ENCODE peak calls at places on chromosomes 6 and 20, in nine cellular contexts. One of them, this sample, is unnamed.

GRCh38 chr6:75151013-75151412 is 54.8 kb downstream of the COL12A1 start:
- DNase-seq in AG09309: no peak
- DNase-seq in effector memory CD4-positive, alpha-beta T cell: no peak
- DNase-seq in SK-N-SH: no peak
- DNase-seq in PC-3: peak
- DNase-seq in LNCaP clone FGC: no peak
- DNase-seq in AG04450: no peak
- DNase-seq in IMR-90: peak
- DNase-seq in kidney: no peak
- DNase-seq in this sample: no peak

GRCh38 chr6:11426571-11426970 is 111.0 kb upstream of the TMEM170B start:
- DNase-seq in kidney: no peak
- DNase-seq in PC-3: no peak
- DNase-seq in LNCaP clone FGC: no peak
- DNase-seq in IMR-90: no peak
- DNase-seq in effector memory CD4-positive, alpha-beta T cell: no peak
- DNase-seq in AG09309: no peak
- DNase-seq in SK-N-SH: no peak
- DNase-seq in AG04450: no peak
- DNase-seq in this sample: no peak

GRCh38 chr20:13302647-13303425 is 81.8 kb downstream of the ISM1 start:
- DNase-seq in IMR-90: no peak
- DNase-seq in SK-N-SH: peak
- DNase-seq in effector memory CD4-positive, alpha-beta T cell: no peak
- DNase-seq in AG04450: no peak
- DNase-seq in AG09309: no peak
- DNase-seq in LNCaP clone FGC: no peak
- DNase-seq in PC-3: peak
- DNase-seq in kidney: no peak
- DNase-seq in this sample: peak

GRCh38 chr6:31740397-31741223 is 805 bp downstream of the MSH5 start:
- DNase-seq in AG04450: no peak
- DNase-seq in AG09309: no peak
- DNase-seq in PC-3: no peak
- DNase-seq in effector memory CD4-positive, alpha-beta T cell: no peak
- DNase-seq in kidney: no peak
- DNase-seq in IMR-90: no peak
- DNase-seq in LNCaP clone FGC: no peak
- DNase-seq in SK-N-SH: no peak
- DNase-seq in this sample: no peak

GRCh38 chr6:148972481-148972880 is 225.7 kb downstream of the UST start:
- DNase-seq in AG04450: no peak
- DNase-seq in LNCaP clone FGC: no peak
- DNase-seq in kidney: peak
- DNase-seq in SK-N-SH: no peak
- DNase-seq in effector memory CD4-positive, alpha-beta T cell: peak
- DNase-seq in IMR-90: no peak
- DNase-seq in PC-3: peak
- DNase-seq in AG09309: no peak
- DNase-seq in this sample: peak

GRCh38 chr20:20713244-20713765 is 861 bp upstream of the RALGAPA2 start:
- DNase-seq in AG09309: no peak
- DNase-seq in AG04450: no peak
- DNase-seq in SK-N-SH: peak
- DNase-seq in PC-3: no peak
- DNase-seq in LNCaP clone FGC: no peak
- DNase-seq in IMR-90: no peak
- DNase-seq in kidney: peak
- DNase-seq in effector memory CD4-positive, alpha-beta T cell: no peak
- DNase-seq in this sample: peak

GRCh38 chr6:1838604-1839003 is 228.9 kb downstream of the FOXC1 start:
- DNase-seq in AG09309: no peak
- DNase-seq in effector memory CD4-positive, alpha-beta T cell: no peak
- DNase-seq in SK-N-SH: no peak
- DNase-seq in kidney: no peak
- DNase-seq in IMR-90: peak
- DNase-seq in PC-3: peak
- DNase-seq in AG04450: no peak
- DNase-seq in LNCaP clone FGC: peak
- DNase-seq in this sample: no peak

GRCh38 chr20:38855356-38855755 is 49.9 kb downstream of the PPP1R16B start:
- DNase-seq in AG04450: no peak
- DNase-seq in SK-N-SH: no peak
- DNase-seq in effector memory CD4-positive, alpha-beta T cell: no peak
- DNase-seq in LNCaP clone FGC: no peak
- DNase-seq in IMR-90: peak
- DNase-seq in AG09309: peak
- DNase-seq in kidney: no peak
- DNase-seq in PC-3: no peak
- DNase-seq in this sample: peak

GRCh38 chr6:126027601-126028000 is 41.3 kb downstream of the TRMT11 start:
- DNase-seq in kidney: no peak
- DNase-seq in effector memory CD4-positive, alpha-beta T cell: no peak
- DNase-seq in IMR-90: peak
- DNase-seq in SK-N-SH: no peak
- DNase-seq in AG04450: no peak
- DNase-seq in PC-3: peak
- DNase-seq in LNCaP clone FGC: no peak
- DNase-seq in AG09309: no peak
- DNase-seq in this sample: no peak

GRCh38 chr6:116100419-116101297 is at the start of gene NT5DC1:
- DNase-seq in IMR-90: peak
- DNase-seq in AG09309: no peak
- DNase-seq in AG04450: no peak
- DNase-seq in PC-3: peak
- DNase-seq in SK-N-SH: peak
- DNase-seq in LNCaP clone FGC: no peak
- DNase-seq in kidney: peak
- DNase-seq in effector memory CD4-positive, alpha-beta T cell: peak
- DNase-seq in this sample: peak

GRCh38 chr6:78810698-78811097 is 56.7 kb upstream of the IRAK1BP1 start:
- DNase-seq in SK-N-SH: no peak
- DNase-seq in AG09309: peak
- DNase-seq in PC-3: peak
- DNase-seq in effector memory CD4-positive, alpha-beta T cell: no peak
- DNase-seq in IMR-90: peak
- DNase-seq in LNCaP clone FGC: peak
- DNase-seq in kidney: no peak
- DNase-seq in AG04450: no peak
- DNase-seq in this sample: no peak

GRCh38 chr6:33898771-33899170 is 95.0 kb upstream of the MLN start:
- DNase-seq in IMR-90: no peak
- DNase-seq in PC-3: no peak
- DNase-seq in kidney: peak
- DNase-seq in AG04450: no peak
- DNase-seq in effector memory CD4-positive, alpha-beta T cell: no peak
- DNase-seq in SK-N-SH: no peak
- DNase-seq in LNCaP clone FGC: no peak
- DNase-seq in AG09309: no peak
- DNase-seq in this sample: no peak

GRCh38 chr20:50304501-50304856 is 113.8 kb downstream of the CEBPB start:
- DNase-seq in AG09309: no peak
- DNase-seq in PC-3: no peak
- DNase-seq in SK-N-SH: peak
- DNase-seq in AG04450: no peak
- DNase-seq in effector memory CD4-positive, alpha-beta T cell: no peak
- DNase-seq in kidney: peak
- DNase-seq in LNCaP clone FGC: no peak
- DNase-seq in IMR-90: peak
- DNase-seq in this sample: no peak

GRCh38 chr6:111691345-111692225 is 85.9 kb upstream of the TRAF3IP2 start:
- DNase-seq in LNCaP clone FGC: no peak
- DNase-seq in kidney: no peak
- DNase-seq in IMR-90: no peak
- DNase-seq in PC-3: no peak
- DNase-seq in SK-N-SH: peak
- DNase-seq in AG09309: peak
- DNase-seq in effector memory CD4-positive, alpha-beta T cell: no peak
- DNase-seq in AG04450: no peak
- DNase-seq in this sample: no peak

GRCh38 chr6:116268589-116269293 is 11.0 kb downstream of the TSPYL1 start:
- DNase-seq in AG09309: peak
- DNase-seq in LNCaP clone FGC: peak
- DNase-seq in SK-N-SH: peak
- DNase-seq in IMR-90: peak
- DNase-seq in AG04450: peak
- DNase-seq in PC-3: peak
- DNase-seq in effector memory CD4-positive, alpha-beta T cell: no peak
- DNase-seq in kidney: no peak
- DNase-seq in this sample: no peak

GRCh38 chr6:1678966-1679690 is 69.4 kb downstream of the FOXC1 start:
- DNase-seq in PC-3: no peak
- DNase-seq in kidney: no peak
- DNase-seq in IMR-90: no peak
- DNase-seq in effector memory CD4-positive, alpha-beta T cell: no peak
- DNase-seq in AG09309: no peak
- DNase-seq in LNCaP clone FGC: peak
- DNase-seq in AG04450: no peak
- DNase-seq in SK-N-SH: no peak
- DNase-seq in this sample: no peak

GRCh38 chr20:58146081-58146734 is 82.2 kb downstream of the ANKRD60 start:
- DNase-seq in AG04450: no peak
- DNase-seq in LNCaP clone FGC: peak
- DNase-seq in effector memory CD4-positive, alpha-beta T cell: no peak
- DNase-seq in IMR-90: no peak
- DNase-seq in PC-3: no peak
- DNase-seq in AG09309: no peak
- DNase-seq in kidney: no peak
- DNase-seq in SK-N-SH: no peak
- DNase-seq in this sample: no peak

GRCh38 chr6:82441047-82441770 is 77.6 kb downstream of the TPBG start:
- DNase-seq in LNCaP clone FGC: no peak
- DNase-seq in SK-N-SH: peak
- DNase-seq in AG04450: no peak
- DNase-seq in AG09309: no peak
- DNase-seq in effector memory CD4-positive, alpha-beta T cell: no peak
- DNase-seq in kidney: no peak
- DNase-seq in IMR-90: no peak
- DNase-seq in PC-3: no peak
- DNase-seq in this sample: no peak
- H3K4me3 ChIP-seq in LNCaP clone FGC: no peak
- H3K4me3 ChIP-seq in SK-N-SH: no peak
- H3K4me3 ChIP-seq in AG04450: no peak
- H3K4me3 ChIP-seq in AG09309: no peak
- H3K4me3 ChIP-seq in effector memory CD4-positive, alpha-beta T cell: no peak
- H3K4me3 ChIP-seq in kidney: no peak
- H3K4me3 ChIP-seq in IMR-90: no peak
- H3K4me3 ChIP-seq in PC-3: no peak
- H3K4me3 ChIP-seq in this sample: no peak

GRCh38 chr6:53734473-53735299 is 60.1 kb upstream of the LRRC1 start:
- DNase-seq in AG09309: peak
- DNase-seq in PC-3: peak
- DNase-seq in SK-N-SH: peak
- DNase-seq in LNCaP clone FGC: no peak
- DNase-seq in effector memory CD4-positive, alpha-beta T cell: no peak
- DNase-seq in IMR-90: peak
- DNase-seq in AG04450: peak
- DNase-seq in kidney: no peak
- DNase-seq in this sample: peak
- H3K4me3 ChIP-seq in AG09309: no peak
- H3K4me3 ChIP-seq in PC-3: peak
- H3K4me3 ChIP-seq in SK-N-SH: peak
- H3K4me3 ChIP-seq in LNCaP clone FGC: no peak
- H3K4me3 ChIP-seq in effector memory CD4-positive, alpha-beta T cell: no peak
- H3K4me3 ChIP-seq in IMR-90: no peak
- H3K4me3 ChIP-seq in AG04450: no peak
- H3K4me3 ChIP-seq in kidney: no peak
- H3K4me3 ChIP-seq in this sample: no peak

DNA sequence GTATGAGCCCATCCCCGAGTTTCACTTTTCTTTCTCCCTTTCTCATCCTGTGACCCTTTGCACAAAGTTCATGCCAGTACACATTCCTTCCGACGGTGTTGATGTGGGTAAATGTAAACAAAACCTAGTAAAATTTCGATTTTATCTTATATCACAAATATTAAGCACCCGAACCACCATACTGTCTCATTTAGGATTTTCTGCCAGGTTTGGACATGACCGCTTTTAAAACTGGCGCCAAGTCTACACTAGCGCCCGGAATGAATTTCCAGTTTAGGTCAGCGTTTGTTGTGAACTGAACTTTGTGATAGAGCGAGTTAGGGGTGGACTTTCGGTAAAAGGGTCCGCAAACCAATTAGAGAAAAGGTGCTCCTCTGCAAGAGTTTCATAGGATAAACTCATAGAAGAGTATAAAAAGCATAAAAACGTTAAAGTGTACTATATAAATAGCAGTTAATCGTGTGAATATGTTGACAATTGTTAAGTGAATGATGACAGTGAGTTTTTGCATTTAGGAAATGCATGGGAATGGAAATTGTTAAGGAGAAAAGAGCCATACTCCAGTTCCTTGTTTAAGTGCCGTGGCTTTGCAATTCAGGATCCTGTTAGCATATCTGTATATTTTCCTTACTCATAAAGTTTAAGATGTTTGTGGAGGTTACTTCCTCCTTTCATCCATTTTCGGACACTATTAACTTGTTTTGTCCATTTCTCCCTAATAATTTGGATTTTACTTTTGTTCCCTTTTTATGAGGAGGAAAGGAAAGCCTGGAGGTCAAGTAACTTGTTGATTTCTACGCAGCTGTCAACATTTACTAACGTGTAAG is 967 bp downstream of the AKAP7 start:
- DNase-seq in PC-3: peak
- DNase-seq in effector memory CD4-positive, alpha-beta T cell: no peak
- DNase-seq in AG09309: no peak
- DNase-seq in kidney: no peak
- DNase-seq in AG04450: no peak
- DNase-seq in LNCaP clone FGC: no peak
- DNase-seq in IMR-90: peak
- DNase-seq in SK-N-SH: no peak
- DNase-seq in this sample: no peak
- H3K4me3 ChIP-seq in PC-3: peak
- H3K4me3 ChIP-seq in effector memory CD4-positive, alpha-beta T cell: peak
- H3K4me3 ChIP-seq in AG09309: peak
- H3K4me3 ChIP-seq in kidney: peak
- H3K4me3 ChIP-seq in AG04450: peak
- H3K4me3 ChIP-seq in LNCaP clone FGC: peak
- H3K4me3 ChIP-seq in IMR-90: peak
- H3K4me3 ChIP-seq in SK-N-SH: peak
- H3K4me3 ChIP-seq in this sample: peak

GRCh38 chr20:44133424-44133823 is 53.6 kb downstream of the JPH2 start:
- DNase-seq in SK-N-SH: peak
- DNase-seq in PC-3: no peak
- DNase-seq in LNCaP clone FGC: no peak
- DNase-seq in effector memory CD4-positive, alpha-beta T cell: no peak
- DNase-seq in IMR-90: no peak
- DNase-seq in kidney: no peak
- DNase-seq in AG09309: no peak
- DNase-seq in AG04450: no peak
- DNase-seq in this sample: peak
- H3K4me3 ChIP-seq in SK-N-SH: no peak
- H3K4me3 ChIP-seq in PC-3: no peak
- H3K4me3 ChIP-seq in LNCaP clone FGC: no peak
- H3K4me3 ChIP-seq in effector memory CD4-positive, alpha-beta T cell: no peak
- H3K4me3 ChIP-seq in IMR-90: no peak
- H3K4me3 ChIP-seq in kidney: no peak
- H3K4me3 ChIP-seq in AG09309: no peak
- H3K4me3 ChIP-seq in AG04450: no peak
- H3K4me3 ChIP-seq in this sample: no peak

DNA sequence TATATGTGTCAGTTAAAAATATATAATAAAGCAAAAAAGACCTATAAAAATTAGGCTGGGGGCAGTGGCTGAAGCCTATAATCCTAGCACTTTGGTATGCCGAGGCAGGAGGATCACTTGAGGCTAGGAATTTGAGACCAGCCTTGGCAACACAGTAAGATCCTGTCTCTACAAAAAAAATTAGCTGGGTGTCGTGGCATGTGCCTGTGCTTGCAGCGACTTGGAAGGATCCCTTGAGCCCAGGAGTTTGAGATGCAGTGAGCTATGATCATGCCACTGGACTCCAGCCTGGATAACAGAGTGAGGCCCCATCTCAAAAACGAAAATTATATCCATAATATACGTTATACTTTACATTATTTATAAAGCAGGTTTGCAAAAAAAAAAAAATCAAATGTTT is 20.7 kb downstream of the TRDN start:
- DNase-seq in effector memory CD4-positive, alpha-beta T cell: no peak
- DNase-seq in LNCaP clone FGC: no peak
- DNase-seq in IMR-90: no peak
- DNase-seq in AG09309: no peak
- DNase-seq in kidney: no peak
- DNase-seq in SK-N-SH: no peak
- DNase-seq in AG04450: no peak
- DNase-seq in PC-3: no peak
- DNase-seq in this sample: no peak
- H3K4me3 ChIP-seq in effector memory CD4-positive, alpha-beta T cell: no peak
- H3K4me3 ChIP-seq in LNCaP clone FGC: no peak
- H3K4me3 ChIP-seq in IMR-90: no peak
- H3K4me3 ChIP-seq in AG09309: no peak
- H3K4me3 ChIP-seq in kidney: no peak
- H3K4me3 ChIP-seq in SK-N-SH: no peak
- H3K4me3 ChIP-seq in AG04450: no peak
- H3K4me3 ChIP-seq in PC-3: no peak
- H3K4me3 ChIP-seq in this sample: no peak